ENCODE peak calls at places on chromosomes 7 and 10, in seven cellular contexts. One of them, this sample, is unnamed.

GRCh38 chr7:71488308-71488707 is 356.4 kb downstream of the GALNT17 start:
- DNase-seq in fibroblast of pulmonary artery: peak
- DNase-seq in AG10803: peak
- DNase-seq in MCF 10A: no peak
- DNase-seq in prostate gland: no peak
- DNase-seq in lung: no peak
- DNase-seq in MM.1S: no peak
- DNase-seq in this sample: no peak

GRCh38 chr7:86282014-86282682 is 361.6 kb upstream of the GRM3 start:
- DNase-seq in fibroblast of pulmonary artery: no peak
- DNase-seq in lung: no peak
- DNase-seq in MCF 10A: no peak
- DNase-seq in AG10803: no peak
- DNase-seq in prostate gland: no peak
- DNase-seq in MM.1S: no peak
- DNase-seq in this sample: no peak

GRCh38 chr7:54823776-54824175 is 64.8 kb upstream of the SEC61G start:
- DNase-seq in prostate gland: no peak
- DNase-seq in lung: no peak
- DNase-seq in AG10803: no peak
- DNase-seq in MCF 10A: no peak
- DNase-seq in MM.1S: no peak
- DNase-seq in fibroblast of pulmonary artery: no peak
- DNase-seq in this sample: no peak

GRCh38 chr10:52314822-52315552 is 906 bp downstream of the DKK1 start:
- DNase-seq in fibroblast of pulmonary artery: peak
- DNase-seq in MM.1S: peak
- DNase-seq in lung: no peak
- DNase-seq in MCF 10A: no peak
- DNase-seq in AG10803: peak
- DNase-seq in prostate gland: no peak
- DNase-seq in this sample: no peak

GRCh38 chr10:96512997-96513685 is 585 bp downstream of the TLL2 start:
- DNase-seq in MCF 10A: no peak
- DNase-seq in prostate gland: no peak
- DNase-seq in fibroblast of pulmonary artery: peak
- DNase-seq in MM.1S: no peak
- DNase-seq in AG10803: peak
- DNase-seq in lung: no peak
- DNase-seq in this sample: no peak

GRCh38 chr7:1301812-1302310 is 69.2 kb downstream of the UNCX start:
- DNase-seq in fibroblast of pulmonary artery: no peak
- DNase-seq in lung: no peak
- DNase-seq in AG10803: no peak
- DNase-seq in prostate gland: no peak
- DNase-seq in MCF 10A: no peak
- DNase-seq in MM.1S: no peak
- DNase-seq in this sample: no peak

GRCh38 chr10:6591668-6592067 is 11.6 kb upstream of the PRKCQ start:
- DNase-seq in prostate gland: no peak
- DNase-seq in fibroblast of pulmonary artery: no peak
- DNase-seq in MCF 10A: no peak
- DNase-seq in MM.1S: no peak
- DNase-seq in lung: no peak
- DNase-seq in AG10803: no peak
- DNase-seq in this sample: no peak

GRCh38 chr7:118214051-118214832 is 10.3 kb upstream of the ANKRD7 start:
- DNase-seq in fibroblast of pulmonary artery: peak
- DNase-seq in MM.1S: peak
- DNase-seq in AG10803: peak
- DNase-seq in MCF 10A: no peak
- DNase-seq in lung: peak
- DNase-seq in prostate gland: peak
- DNase-seq in this sample: peak

GRCh38 chr10:5948208-5948585 is 29.1 kb downstream of the IL15RA start:
- DNase-seq in MM.1S: no peak
- DNase-seq in prostate gland: no peak
- DNase-seq in fibroblast of pulmonary artery: no peak
- DNase-seq in AG10803: no peak
- DNase-seq in MCF 10A: no peak
- DNase-seq in lung: no peak
- DNase-seq in this sample: no peak

GRCh38 chr7:2651336-2651735 is 19.6 kb downstream of the TTYH3 start:
- DNase-seq in lung: no peak
- DNase-seq in fibroblast of pulmonary artery: no peak
- DNase-seq in prostate gland: no peak
- DNase-seq in MCF 10A: no peak
- DNase-seq in MM.1S: no peak
- DNase-seq in AG10803: no peak
- DNase-seq in this sample: peak
- TF ChIP-seq CTCF in lung: no peak
- TF ChIP-seq CTCF in fibroblast of pulmonary artery: no peak
- TF ChIP-seq CTCF in prostate gland: no peak
- TF ChIP-seq CTCF in MCF 10A: no peak
- TF ChIP-seq CTCF in MM.1S: peak
- TF ChIP-seq CTCF in AG10803: peak
- TF ChIP-seq CTCF in this sample: no peak

GRCh38 chr10:92849234-92849525 is 860 bp downstream of the EXOC6 start:
- DNase-seq in MCF 10A: peak
- DNase-seq in MM.1S: peak
- DNase-seq in lung: no peak
- DNase-seq in prostate gland: no peak
- DNase-seq in fibroblast of pulmonary artery: peak
- DNase-seq in AG10803: no peak
- DNase-seq in this sample: no peak

GRCh38 chr10:92848037-92848440 is 281 bp upstream of the EXOC6 start:
- DNase-seq in fibroblast of pulmonary artery: no peak
- DNase-seq in lung: no peak
- DNase-seq in prostate gland: no peak
- DNase-seq in MM.1S: no peak
- DNase-seq in MCF 10A: no peak
- DNase-seq in AG10803: no peak
- DNase-seq in this sample: no peak

GRCh38 chr10:92847185-92847864 is 995 bp upstream of the EXOC6 start:
- DNase-seq in prostate gland: no peak
- DNase-seq in AG10803: no peak
- DNase-seq in lung: no peak
- DNase-seq in fibroblast of pulmonary artery: peak
- DNase-seq in MCF 10A: peak
- DNase-seq in MM.1S: no peak
- DNase-seq in this sample: no peak

GRCh38 chr10:92849576-92850090 is 1.3 kb downstream of the EXOC6 start:
- DNase-seq in fibroblast of pulmonary artery: no peak
- DNase-seq in MCF 10A: no peak
- DNase-seq in lung: no peak
- DNase-seq in AG10803: no peak
- DNase-seq in prostate gland: no peak
- DNase-seq in MM.1S: no peak
- DNase-seq in this sample: no peak

GRCh38 chr10:92848441-92849233 is at the start of gene EXOC6:
- DNase-seq in prostate gland: peak
- DNase-seq in AG10803: peak
- DNase-seq in MM.1S: peak
- DNase-seq in fibroblast of pulmonary artery: peak
- DNase-seq in MCF 10A: peak
- DNase-seq in lung: peak
- DNase-seq in this sample: peak
- TF ChIP-seq CTCF in prostate gland: no peak
- TF ChIP-seq CTCF in AG10803: no peak
- TF ChIP-seq CTCF in MM.1S: no peak
- TF ChIP-seq CTCF in fibroblast of pulmonary artery: no peak
- TF ChIP-seq CTCF in MCF 10A: peak
- TF ChIP-seq CTCF in lung: no peak
- TF ChIP-seq CTCF in this sample: no peak

GRCh38 chr10:63770523-63770922 is 249.3 kb downstream of the REEP3 start:
- DNase-seq in AG10803: no peak
- DNase-seq in MM.1S: no peak
- DNase-seq in MCF 10A: no peak
- DNase-seq in lung: no peak
- DNase-seq in fibroblast of pulmonary artery: no peak
- DNase-seq in prostate gland: no peak
- DNase-seq in this sample: no peak
- TF ChIP-seq CTCF in AG10803: no peak
- TF ChIP-seq CTCF in MM.1S: no peak
- TF ChIP-seq CTCF in MCF 10A: no peak
- TF ChIP-seq CTCF in lung: no peak
- TF ChIP-seq CTCF in fibroblast of pulmonary artery: no peak
- TF ChIP-seq CTCF in prostate gland: no peak
- TF ChIP-seq CTCF in this sample: no peak

GRCh38 chr7:147894271-147894670 is 696.3 kb upstream of the C7orf33 start:
- DNase-seq in fibroblast of pulmonary artery: no peak
- DNase-seq in prostate gland: no peak
- DNase-seq in AG10803: peak
- DNase-seq in MM.1S: no peak
- DNase-seq in lung: no peak
- DNase-seq in MCF 10A: no peak
- DNase-seq in this sample: no peak
- TF ChIP-seq CTCF in fibroblast of pulmonary artery: no peak
- TF ChIP-seq CTCF in prostate gland: no peak
- TF ChIP-seq CTCF in AG10803: no peak
- TF ChIP-seq CTCF in MM.1S: no peak
- TF ChIP-seq CTCF in lung: no peak
- TF ChIP-seq CTCF in MCF 10A: no peak
- TF ChIP-seq CTCF in this sample: no peak

This sample was measured in GM13976.